ENCODE peak calls at places on chromosomes 13 and 19, in five cellular contexts. U, V, I, J and K are unnamed samples.

GRCh38 chr13:24632382-24633121 is 47.7 kb upstream of the ATP12A start:
- DNase-seq in U (no peak), V (no peak), I (peak), J (peak), K (no peak)

GRCh38 chr19:18518639-18519038 is 3.2 kb downstream of the ELL start:
- DNase-seq in U (no peak), V (no peak), I (no peak), J (no peak), K (no peak)

GRCh38 chr19:47486900-47487299 is 2.9 kb upstream of the KPTN start:
- DNase-seq in U (no peak), V (no peak), I (no peak), J (no peak), K (no peak)

GRCh38 chr13:34913040-34913439 is 29.0 kb upstream of the NBEA start:
- DNase-seq in U (peak), V (no peak), I (peak), J (peak), K (no peak)

GRCh38 chr13:24668955-24669354 is 11.3 kb upstream of the ATP12A start:
- DNase-seq in U (no peak), V (no peak), I (no peak), J (peak), K (no peak)

GRCh38 chr13:26230703-26231102 is 8.6 kb upstream of the RNF6 start:
- DNase-seq in U (no peak), V (no peak), I (no peak), J (no peak), K (no peak)

GRCh38 chr19:17778621-17779280 is 16.2 kb upstream of the B3GNT3 start:
- DNase-seq in U (peak), V (no peak), I (no peak), J (peak), K (peak)

GRCh38 chr19:48342841-48343540 is 17.6 kb downstream of the EMP3 start:
- DNase-seq in U (no peak), V (no peak), I (peak), J (peak), K (no peak)

GRCh38 chr13:94233401-94233800 is 246.1 kb downstream of the DCT start:
- DNase-seq in U (peak), V (peak), I (peak), J (peak), K (no peak)

GRCh38 chr19:50972795-50973376 is 3.5 kb upstream of the KLK6 start:
- DNase-seq in U (no peak), V (no peak), I (no peak), J (peak), K (no peak)

GRCh38 chr19:41409288-41409687 is 11.7 kb downstream of the BCKDHA start:
- DNase-seq in U (no peak), V (no peak), I (peak), J (peak), K (no peak)

GRCh38 chr19:1295169-1296012 is 9.7 kb downstream of the EFNA2 start:
- DNase-seq in U (peak), V (no peak), I (no peak), J (no peak), K (no peak)

GRCh38 chr19:37346091-37346490 is 24.8 kb upstream of the ZNF527 start:
- DNase-seq in U (no peak), V (no peak), I (no peak), J (no peak), K (no peak)

GRCh38 chr19:3849092-3849491 is 19.7 kb downstream of the ZFR2 start:
- DNase-seq in U (peak), V (no peak), I (peak), J (peak), K (no peak)
- TF ChIP-seq CTCF in U (peak), V (peak), I (peak), J (peak), K (peak)

GRCh38 chr13:72648513-72649065 is 78.8 kb downstream of the MZT1 start:
- DNase-seq in U (no peak), V (no peak), I (no peak), J (peak), K (no peak)
- TF ChIP-seq CTCF in U (no peak), V (peak), I (no peak), J (peak), K (no peak)

GRCh38 chr19:13807421-13808021 is 12.3 kb downstream of the ZSWIM4 start:
- DNase-seq in U (no peak), V (no peak), I (no peak), J (no peak), K (no peak)

GRCh38 chr19:13803038-13803437 is 7.8 kb downstream of the ZSWIM4 start:
- DNase-seq in U (no peak), V (no peak), I (no peak), J (peak), K (no peak)

GRCh38 chr19:13808856-13809255 is 13.6 kb downstream of the ZSWIM4 start:
- DNase-seq in U (no peak), V (no peak), I (no peak), J (no peak), K (no peak)

GRCh38 chr19:13806728-13807127 is 11.5 kb downstream of the ZSWIM4 start:
- DNase-seq in U (no peak), V (no peak), I (no peak), J (no peak), K (no peak)

DNA sequence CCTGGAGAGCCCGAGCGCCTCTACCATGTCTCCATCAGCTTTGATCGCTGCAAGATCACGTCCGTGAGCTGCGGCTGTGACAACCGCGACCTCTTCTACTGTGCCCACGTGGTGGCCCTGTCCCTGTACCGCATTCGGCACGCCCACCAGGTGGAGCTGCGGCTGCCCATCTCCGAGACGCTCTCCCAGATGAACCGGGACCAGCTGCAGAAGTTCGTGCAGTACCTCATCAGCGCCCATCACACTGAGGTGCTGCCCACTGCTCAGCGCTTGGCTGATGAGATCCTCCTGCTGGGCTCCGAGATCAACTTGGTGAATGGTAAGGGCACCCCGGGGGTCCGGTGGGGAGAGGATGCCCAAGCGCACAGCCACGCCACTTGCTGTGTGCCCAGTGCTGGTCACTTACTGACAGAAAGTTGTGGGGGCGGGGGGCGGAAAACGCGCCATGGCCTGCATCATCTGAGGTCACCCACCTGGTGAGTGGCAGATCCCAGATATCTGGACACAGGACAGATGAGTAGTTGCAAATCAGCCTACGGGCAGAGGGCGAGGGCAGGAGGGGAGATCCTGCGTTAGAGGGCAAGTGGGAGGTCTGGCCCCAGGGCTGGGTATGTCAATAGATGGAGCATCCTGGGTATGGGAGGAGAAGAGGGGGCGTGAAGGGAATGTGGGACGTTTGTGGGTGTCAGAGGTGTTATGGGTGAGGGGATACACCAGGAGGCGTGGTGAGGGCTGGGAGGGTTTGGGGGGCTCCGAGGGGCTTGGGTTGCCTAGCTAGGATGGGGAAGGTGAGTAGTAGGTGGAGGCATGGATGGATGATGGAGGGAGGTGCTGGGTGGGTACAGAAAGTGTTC is 9.8 kb downstream of the ZSWIM4 start:
- DNase-seq in U (peak), V (no peak), I (no peak), J (no peak), K (peak)
- TF ChIP-seq CTCF in U (peak), V (peak), I (no peak), J (no peak), K (peak)

DNA sequence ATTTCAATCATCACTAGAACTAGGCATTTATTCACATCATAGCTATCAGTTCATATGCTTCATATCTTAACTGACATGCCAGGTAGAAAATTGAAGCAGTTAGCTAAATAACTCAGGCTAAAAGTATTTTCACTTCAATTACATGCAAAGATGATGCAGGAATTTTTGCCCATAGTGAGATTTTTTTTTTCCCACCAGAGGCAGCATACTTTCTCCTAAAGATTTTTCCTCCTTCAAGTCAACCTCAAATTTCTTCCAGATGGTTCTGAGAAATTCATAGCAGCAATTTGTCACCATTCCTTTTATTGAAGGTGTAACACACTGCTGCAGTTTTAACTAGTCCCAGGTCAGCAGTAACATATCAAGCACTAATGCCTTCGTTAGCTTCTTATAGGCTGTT is 141.9 kb downstream of the SUCLA2 start:
- DNase-seq in U (no peak), V (no peak), I (peak), J (no peak), K (no peak)
- TF ChIP-seq CTCF in U (no peak), V (peak), I (peak), J (no peak), K (no peak)

DNA sequence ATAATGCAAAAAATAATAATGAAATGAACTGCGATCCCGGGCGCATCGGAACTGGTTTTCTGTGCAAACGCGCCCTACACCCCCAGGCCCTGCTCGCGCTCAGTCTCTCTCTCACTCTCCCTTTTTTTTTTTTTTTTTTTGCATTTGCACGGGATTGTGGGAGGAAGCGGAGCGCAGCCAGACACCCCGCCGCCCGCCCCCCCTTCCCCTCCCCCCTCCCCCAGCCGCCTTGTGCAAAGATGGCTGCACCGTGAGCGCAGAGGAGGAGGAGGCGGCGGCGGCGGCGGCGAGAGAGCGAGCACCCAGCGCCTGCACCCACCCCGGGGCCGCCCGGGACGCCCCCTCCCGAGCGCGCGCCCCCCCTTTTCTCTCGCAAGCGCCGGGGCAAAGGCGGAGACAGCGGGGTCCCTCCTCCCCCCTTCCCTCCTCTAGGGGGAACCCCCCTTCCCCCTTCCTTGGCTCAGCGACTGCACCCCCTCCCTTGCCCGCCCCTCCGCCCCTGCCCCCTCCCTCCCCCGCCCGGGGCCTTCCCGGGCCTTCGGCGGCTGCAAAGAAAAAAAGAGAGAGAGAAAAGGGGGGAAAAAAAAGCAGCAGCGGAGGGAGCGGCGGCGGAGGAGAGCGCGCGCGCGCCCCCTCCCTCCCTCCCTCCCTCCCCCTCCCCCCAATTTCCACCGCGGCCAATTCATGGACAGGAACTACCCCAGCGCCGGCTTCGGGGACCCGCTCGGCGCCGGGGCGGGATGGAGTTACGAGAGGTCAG is at the start of gene PRR12:
- DNase-seq in U (peak), V (peak), I (peak), J (peak), K (peak)
- TF ChIP-seq CTCF in U (no peak), V (no peak), I (no peak), J (no peak), K (no peak)

DNA sequence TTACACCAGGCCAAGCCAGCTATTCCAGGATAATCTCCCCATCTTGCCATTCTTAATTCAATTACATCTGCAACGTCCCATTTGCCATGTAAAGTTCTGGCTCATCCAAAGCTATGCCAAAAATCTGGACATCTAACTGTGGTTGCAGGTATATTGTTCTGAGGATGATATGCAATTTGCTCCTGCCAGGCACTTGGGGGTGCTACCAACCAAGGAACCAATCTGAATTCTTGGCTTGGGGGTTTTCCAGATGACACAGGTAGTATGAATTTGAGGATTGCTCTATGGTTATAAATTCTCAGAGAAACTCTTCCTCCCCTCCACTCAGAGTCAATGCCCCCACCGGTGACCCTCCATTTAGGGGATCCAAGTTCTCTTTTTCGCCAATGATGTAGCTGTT is 33.0 kb downstream of the CRYL1 start:
- DNase-seq in U (peak), V (no peak), I (peak), J (peak), K (no peak)
- TF ChIP-seq CTCF in U (peak), V (no peak), I (no peak), J (peak), K (peak)

GRCh38 chr13:77510156-77510555 is 25.4 kb upstream of the SCEL start:
- DNase-seq in U (no peak), V (no peak), I (no peak), J (no peak), K (no peak)

GRCh38 chr13:77509221-77509620 is 26.3 kb upstream of the SCEL start:
- DNase-seq in U (no peak), V (no peak), I (peak), J (peak), K (no peak)

GRCh38 chr13:77507931-77508776 is 27.4 kb upstream of the SCEL start:
- DNase-seq in U (no peak), V (no peak), I (peak), J (peak), K (no peak)

GRCh38 chr13:77503398-77503797 is 32.1 kb upstream of the SCEL start:
- DNase-seq in U (no peak), V (no peak), I (no peak), J (no peak), K (no peak)

GRCh38 chr13:77506874-77507273 is 28.6 kb upstream of the SCEL start:
- DNase-seq in U (no peak), V (no peak), I (peak), J (no peak), K (no peak)
- TF ChIP-seq CTCF in U (peak), V (peak), I (peak), J (peak), K (no peak)

GRCh38 chr13:48334534-48335127 is 31.1 kb downstream of the RB1 start:
- DNase-seq in U (no peak), V (no peak), I (peak), J (peak), K (no peak)
- TF ChIP-seq CTCF in U (no peak), V (peak), I (peak), J (peak), K (peak)

GRCh38 chr13:31980842-31981241 is 50.7 kb upstream of the FRY start:
- DNase-seq in U (no peak), V (no peak), I (no peak), J (no peak), K (no peak)
- TF ChIP-seq CTCF in U (no peak), V (no peak), I (no peak), J (no peak), K (no peak)